ENCODE peak calls at places on chromosomes 3 and 15, in seven cellular contexts. R, Z, C, W, F, X and M are unnamed samples.

GRCh38 chr15:90665288-90666134 is 51.6 kb upstream of the BLM start:
- DNase-seq in F (no peak), X (peak), Z (peak), C (peak), W (no peak), R (peak), M (no peak)

GRCh38 chr3:194489736-194490612 is 3.2 kb upstream of the ATP13A3 start:
- DNase-seq in F (no peak), R (no peak), C (no peak), W (no peak), Z (no peak), X (no peak), M (no peak)

GRCh38 chr3:47628426-47628825 is 49.8 kb upstream of the CSPG5 start:
- DNase-seq in W (no peak), R (no peak), X (no peak), C (no peak), Z (no peak), F (no peak), M (no peak)

GRCh38 chr3:4899654-4900236 is 79.5 kb upstream of the BHLHE40 start:
- DNase-seq in Z (peak), X (no peak), C (no peak), R (no peak), W (no peak), F (no peak), M (no peak)

GRCh38 chr3:101900736-101901135 is 51.4 kb downstream of the NFKBIZ start:
- DNase-seq in X (no peak), W (no peak), R (no peak), Z (no peak), C (no peak), F (no peak), M (no peak)

GRCh38 chr3:17088017-17088416 is 203.3 kb downstream of the PLCL2 start:
- DNase-seq in Z (no peak), R (no peak), C (no peak), F (no peak), X (no peak), W (no peak), M (no peak)

GRCh38 chr3:30199096-30199734 is 407.2 kb upstream of the TGFBR2 start:
- DNase-seq in X (peak), F (no peak), C (peak), R (peak), W (no peak), Z (peak), M (peak)

GRCh38 chr3:46858996-46859710 is 4.1 kb downstream of the MYL3 start:
- DNase-seq in X (peak), C (no peak), F (no peak), Z (no peak), W (no peak), R (peak), M (no peak)

GRCh38 chr3:95356764-95357501 is 1294.1 kb downstream of the NSUN3 start:
- DNase-seq in X (no peak), C (no peak), F (no peak), R (no peak), W (no peak), Z (no peak), M (no peak)

GRCh38 chr3:30779686-30780287 is 114.7 kb downstream of the GADL1 start:
- DNase-seq in X (no peak), W (no peak), F (no peak), R (no peak), C (no peak), Z (no peak), M (no peak)

GRCh38 chr3:4695846-4696245 is 202.7 kb downstream of the ITPR1 start:
- DNase-seq in W (no peak), F (no peak), C (no peak), X (no peak), R (no peak), Z (no peak), M (no peak)

GRCh38 chr3:52021869-52022268 is 26.2 kb upstream of the RPL29 start:
- DNase-seq in W (no peak), R (no peak), C (peak), X (no peak), F (no peak), Z (peak), M (peak)

GRCh38 chr3:171838218-171838720 is 4.9 kb upstream of the TMEM212 start:
- DNase-seq in X (no peak), C (no peak), W (no peak), Z (peak), F (no peak), R (peak), M (no peak)

GRCh38 chr15:64985382-64986033 is 4.2 kb downstream of the SPG21 start:
- DNase-seq in F (no peak), X (no peak), R (no peak), W (no peak), C (no peak), Z (no peak), M (no peak)

GRCh38 chr3:46931631-46932441 is 44.7 kb downstream of the CCDC12 start:
- DNase-seq in C (no peak), F (no peak), R (peak), X (no peak), W (no peak), Z (peak), M (no peak)

GRCh38 chr3:156630081-156630772 is 44.2 kb upstream of the TIPARP start:
- DNase-seq in X (no peak), C (no peak), Z (no peak), R (no peak), F (peak), W (no peak), M (no peak)

GRCh38 chr15:87478688-87479072 is 777.9 kb downstream of the NTRK3 start:
- DNase-seq in R (no peak), W (no peak), F (no peak), X (no peak), C (no peak), Z (no peak), M (no peak)

GRCh38 chr3:11556851-11557644 is 86.7 kb downstream of the VGLL4 start:
- DNase-seq in R (peak), X (no peak), Z (peak), W (no peak), C (no peak), F (no peak), M (no peak)

GRCh38 chr3:12483364-12483763 is 916 bp upstream of the TSEN2 start:
- DNase-seq in R (no peak), F (no peak), X (peak), W (no peak), Z (no peak), C (no peak), M (no peak)